ENCODE peak calls at places on chromosomes 12 and 14, in five cellular contexts. One of them, this sample, is unnamed.

GRCh38 chr14:34676516-34677211 is 37.7 kb downstream of the CFL2 start:
- DNase-seq in GM12878: no peak
- DNase-seq in HEK293T: no peak
- DNase-seq in HCT116: no peak
- DNase-seq in K562: no peak
- DNase-seq in this sample: no peak

GRCh38 chr14:60164717-60165546 is at the start of gene DHRS7:
- DNase-seq in HCT116: peak
- DNase-seq in HEK293T: peak
- DNase-seq in GM12878: peak
- DNase-seq in K562: peak
- DNase-seq in this sample: peak

GRCh38 chr12:95225645-95226212 is 8.1 kb downstream of the VEZT start:
- DNase-seq in HEK293T: no peak
- DNase-seq in HCT116: no peak
- DNase-seq in K562: no peak
- DNase-seq in GM12878: no peak
- DNase-seq in this sample: no peak

GRCh38 chr12:13061377-13061776 is 17.2 kb downstream of the FAM234B start:
- DNase-seq in HEK293T: no peak
- DNase-seq in GM12878: no peak
- DNase-seq in HCT116: no peak
- DNase-seq in K562: peak
- DNase-seq in this sample: no peak

GRCh38 chr12:40989785-40990184 is 198.3 kb upstream of the PDZRN4 start:
- DNase-seq in K562: no peak
- DNase-seq in HCT116: no peak
- DNase-seq in HEK293T: no peak
- DNase-seq in GM12878: no peak
- DNase-seq in this sample: no peak

GRCh38 chr12:123064885-123065619 is 84.6 kb downstream of the ARL6IP4 start:
- DNase-seq in K562: no peak
- DNase-seq in HCT116: no peak
- DNase-seq in HEK293T: no peak
- DNase-seq in GM12878: no peak
- DNase-seq in this sample: no peak

GRCh38 chr14:68684466-68685418 is 108.1 kb downstream of the ZFP36L1 start:
- DNase-seq in HEK293T: no peak
- DNase-seq in HCT116: no peak
- DNase-seq in GM12878: no peak
- DNase-seq in K562: no peak
- DNase-seq in this sample: no peak

GRCh38 chr12:29241821-29242591 is 92.9 kb downstream of the FAR2 start:
- DNase-seq in HCT116: peak
- DNase-seq in HEK293T: peak
- DNase-seq in K562: no peak
- DNase-seq in GM12878: peak
- DNase-seq in this sample: peak

GRCh38 chr12:42679402-42679801 is 89.9 kb upstream of the PRICKLE1 start:
- DNase-seq in K562: no peak
- DNase-seq in HEK293T: no peak
- DNase-seq in HCT116: no peak
- DNase-seq in GM12878: no peak
- DNase-seq in this sample: no peak

GRCh38 chr14:95840094-95840493 is 36.5 kb upstream of the TUNAR start:
- DNase-seq in K562: no peak
- DNase-seq in HCT116: no peak
- DNase-seq in HEK293T: no peak
- DNase-seq in GM12878: no peak
- DNase-seq in this sample: no peak

DNA sequence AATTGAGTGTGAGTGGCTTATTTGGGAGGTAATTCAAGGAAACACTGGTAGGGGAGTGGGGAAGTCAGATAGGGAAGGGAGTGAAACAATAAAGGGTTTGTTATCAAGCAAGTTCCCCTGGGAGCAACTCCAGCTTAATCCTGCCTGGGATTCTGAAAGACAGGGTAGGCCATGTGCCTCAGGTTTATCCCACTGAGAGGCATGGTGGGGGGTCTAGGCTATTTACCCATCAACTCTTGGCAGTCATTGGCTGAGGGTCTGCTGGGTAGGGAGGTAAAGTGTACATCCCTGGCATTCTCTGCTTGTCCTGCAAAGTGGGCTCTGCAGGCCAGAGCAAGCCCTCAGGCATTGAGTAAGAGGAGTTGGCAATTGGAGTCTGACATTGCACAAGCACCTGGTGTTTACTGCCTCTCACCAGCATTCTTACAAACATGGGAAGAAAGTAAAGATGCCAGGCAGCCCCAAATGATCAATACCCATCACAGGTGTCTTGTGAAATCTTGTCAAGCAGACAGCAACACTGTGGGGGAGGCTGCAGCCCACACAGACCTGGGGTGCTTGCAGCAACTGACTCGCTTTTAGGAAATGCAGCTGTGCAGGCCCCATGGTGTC is 169.3 kb downstream of the KTN1 start:
- DNase-seq in GM12878: no peak
- DNase-seq in HEK293T: no peak
- DNase-seq in HCT116: no peak
- DNase-seq in K562: no peak
- DNase-seq in this sample: no peak
- TF ChIP-seq SP1 in GM12878: no peak
- TF ChIP-seq SP1 in HEK293T: no peak
- TF ChIP-seq SP1 in HCT116: no peak
- TF ChIP-seq SP1 in K562: no peak
- TF ChIP-seq SP1 in this sample: no peak

GRCh38 chr14:89469210-89470198 is 52.5 kb upstream of the FOXN3 start:
- DNase-seq in HEK293T: no peak
- DNase-seq in HCT116: no peak
- DNase-seq in GM12878: no peak
- DNase-seq in K562: peak
- DNase-seq in this sample: no peak
- TF ChIP-seq SP1 in HEK293T: no peak
- TF ChIP-seq SP1 in HCT116: no peak
- TF ChIP-seq SP1 in GM12878: no peak
- TF ChIP-seq SP1 in K562: no peak
- TF ChIP-seq SP1 in this sample: no peak

GRCh38 chr14:103057028-103057371 is 349 bp downstream of the CDC42BPB start:
- DNase-seq in K562: peak
- DNase-seq in HCT116: no peak
- DNase-seq in GM12878: no peak
- DNase-seq in HEK293T: peak
- DNase-seq in this sample: no peak
- TF ChIP-seq SP1 in K562: no peak
- TF ChIP-seq SP1 in HCT116: no peak
- TF ChIP-seq SP1 in GM12878: no peak
- TF ChIP-seq SP1 in HEK293T: no peak
- TF ChIP-seq SP1 in this sample: no peak

DNA sequence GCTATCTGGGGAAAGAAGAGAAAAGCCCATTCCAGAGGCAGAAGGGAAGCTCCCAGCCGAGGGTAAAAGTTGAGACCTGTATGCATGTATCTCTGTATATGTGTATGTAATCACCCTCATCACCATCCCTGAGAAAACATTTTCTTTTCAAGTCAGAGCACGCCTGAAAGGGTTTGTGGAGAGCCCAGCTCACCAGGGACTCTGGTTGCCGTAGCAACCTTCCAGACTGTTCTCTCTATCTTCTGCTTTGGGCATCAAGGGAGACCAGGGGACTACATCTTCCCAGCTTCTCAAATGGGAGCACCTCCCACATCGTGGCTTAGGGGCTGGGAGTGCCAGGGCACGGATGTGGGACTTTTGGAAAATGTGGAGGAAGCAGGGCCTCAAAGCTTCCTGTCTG is 93.5 kb downstream of the GALNT8 start:
- DNase-seq in GM12878: no peak
- DNase-seq in K562: no peak
- DNase-seq in HCT116: no peak
- DNase-seq in HEK293T: no peak
- DNase-seq in this sample: no peak
- TF ChIP-seq SP1 in GM12878: no peak
- TF ChIP-seq SP1 in K562: no peak
- TF ChIP-seq SP1 in HCT116: no peak
- TF ChIP-seq SP1 in HEK293T: no peak
- TF ChIP-seq SP1 in this sample: no peak

GRCh38 chr12:46983393-46983793 is 96.0 kb upstream of the PCED1B start:
- DNase-seq in GM12878: no peak
- DNase-seq in K562: no peak
- DNase-seq in HEK293T: no peak
- DNase-seq in HCT116: no peak
- DNase-seq in this sample: no peak
- TF ChIP-seq SP1 in GM12878: no peak
- TF ChIP-seq SP1 in K562: no peak
- TF ChIP-seq SP1 in HEK293T: no peak
- TF ChIP-seq SP1 in HCT116: no peak
- TF ChIP-seq SP1 in this sample: no peak

GRCh38 chr14:100586520-100587247 is 533 bp downstream of the BEGAIN start:
- DNase-seq in K562: peak
- DNase-seq in HCT116: peak
- DNase-seq in GM12878: no peak
- DNase-seq in HEK293T: peak
- DNase-seq in this sample: no peak
- TF ChIP-seq SP1 in K562: no peak
- TF ChIP-seq SP1 in HCT116: no peak
- TF ChIP-seq SP1 in GM12878: no peak
- TF ChIP-seq SP1 in HEK293T: no peak
- TF ChIP-seq SP1 in this sample: no peak

DNA sequence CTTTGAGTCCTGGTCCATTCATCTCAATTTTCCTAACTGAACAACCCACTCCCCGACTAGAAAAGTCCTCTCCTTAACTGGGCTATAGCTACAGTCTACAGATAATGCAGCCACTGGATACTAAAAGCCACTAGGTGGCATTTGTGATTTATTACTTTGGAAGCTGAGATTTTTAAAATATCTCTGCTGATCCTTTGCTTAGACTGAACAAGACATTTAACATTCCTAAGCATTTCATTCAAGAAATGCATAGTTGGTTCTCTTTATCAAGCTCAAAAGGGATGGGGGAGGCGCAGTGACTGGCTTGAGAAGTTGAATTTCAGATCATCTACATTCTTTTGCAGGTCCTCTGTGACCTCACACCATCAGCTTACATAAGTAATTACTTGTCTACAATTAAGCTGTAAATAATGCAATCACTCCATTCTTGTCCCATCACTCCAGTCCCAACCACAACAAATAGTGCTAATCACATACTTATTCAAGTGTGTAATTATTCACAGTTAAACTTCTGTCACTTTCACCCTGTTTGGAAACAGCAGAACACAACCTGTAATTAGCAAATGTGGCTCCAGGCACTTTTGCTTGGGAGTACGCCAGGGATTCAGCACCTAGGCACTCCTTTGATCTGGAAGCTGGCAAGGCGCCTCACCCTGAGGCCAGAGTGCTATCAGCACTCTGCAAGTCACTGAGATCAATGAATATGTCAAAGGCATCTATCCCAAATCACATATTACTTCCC is 203.5 kb downstream of the NOVA1 start:
- DNase-seq in GM12878: no peak
- DNase-seq in HCT116: no peak
- DNase-seq in K562: no peak
- DNase-seq in HEK293T: no peak
- DNase-seq in this sample: no peak
- TF ChIP-seq SP1 in GM12878: no peak
- TF ChIP-seq SP1 in HCT116: no peak
- TF ChIP-seq SP1 in K562: no peak
- TF ChIP-seq SP1 in HEK293T: no peak
- TF ChIP-seq SP1 in this sample: no peak

DNA sequence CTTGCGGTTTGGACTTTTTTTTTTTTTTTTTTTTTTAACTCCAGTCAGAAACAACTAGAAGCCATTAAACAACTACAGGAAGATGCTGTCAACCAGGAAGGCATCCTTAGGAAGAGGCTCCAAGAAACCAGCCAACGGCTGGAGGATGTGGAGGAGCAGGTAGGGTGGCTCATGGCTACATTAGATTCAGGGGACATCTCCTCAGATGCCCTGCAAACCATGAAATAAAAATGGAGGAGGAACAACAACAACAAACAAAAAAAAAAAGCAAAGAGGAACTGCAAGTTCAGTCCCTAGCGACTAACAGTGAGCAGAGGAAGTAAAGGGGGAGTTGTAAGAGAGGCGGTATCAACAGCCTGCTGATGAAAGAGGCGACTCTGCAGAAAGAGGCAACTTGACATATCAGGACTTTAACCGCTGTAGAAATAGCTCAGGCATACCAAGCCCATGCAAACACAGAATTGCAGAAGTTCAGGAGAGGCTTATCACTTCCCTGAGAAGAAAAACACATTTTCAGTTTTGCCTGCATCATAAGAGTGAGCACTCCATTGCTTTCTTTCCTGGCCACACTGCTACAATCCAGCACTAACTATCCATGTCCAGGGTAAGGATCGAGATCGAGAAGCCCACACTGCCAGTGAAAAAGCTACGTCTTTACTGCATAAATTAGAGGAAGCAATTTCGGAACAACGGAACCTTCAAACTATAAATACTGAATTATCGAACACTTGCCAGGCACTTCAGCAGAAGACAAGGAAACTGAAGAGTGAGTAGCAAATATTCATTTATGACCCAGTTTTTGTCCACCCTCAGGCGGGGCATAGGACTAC is 103.5 kb upstream of the BCAT1 start:
- DNase-seq in HCT116: no peak
- DNase-seq in GM12878: peak
- DNase-seq in HEK293T: no peak
- DNase-seq in K562: peak
- DNase-seq in this sample: peak
- TF ChIP-seq SP1 in HCT116: no peak
- TF ChIP-seq SP1 in GM12878: no peak
- TF ChIP-seq SP1 in HEK293T: no peak
- TF ChIP-seq SP1 in K562: no peak
- TF ChIP-seq SP1 in this sample: no peak

GRCh38 chr12:11681211-11681610 is 31.7 kb downstream of the ETV6 start:
- DNase-seq in HEK293T: no peak
- DNase-seq in HCT116: no peak
- DNase-seq in GM12878: no peak
- DNase-seq in K562: no peak
- DNase-seq in this sample: no peak
- TF ChIP-seq SP1 in HEK293T: no peak
- TF ChIP-seq SP1 in HCT116: no peak
- TF ChIP-seq SP1 in GM12878: no peak
- TF ChIP-seq SP1 in K562: no peak
- TF ChIP-seq SP1 in this sample: no peak

GRCh38 chr12:69331482-69331845 is 16.7 kb upstream of the LYZ start:
- DNase-seq in HCT116: no peak
- DNase-seq in GM12878: no peak
- DNase-seq in K562: no peak
- DNase-seq in HEK293T: no peak
- DNase-seq in this sample: no peak
- TF ChIP-seq SP1 in HCT116: no peak
- TF ChIP-seq SP1 in GM12878: no peak
- TF ChIP-seq SP1 in K562: no peak
- TF ChIP-seq SP1 in HEK293T: no peak
- TF ChIP-seq SP1 in this sample: no peak

This sample was measured in HepG2.